ENCODE peak calls at places on chromosomes 7 and 10, in nine cellular contexts. P, D, J, N, Z, R, U, I and W are unnamed samples.

GRCh38 chr7:31785081-31785480 is 98.1 kb downstream of the PPP1R17 start:
- DNase-seq in N (no peak), R (no peak), I (no peak), J (no peak), D (no peak), P (no peak), Z (no peak), U (no peak), W (no peak)

GRCh38 chr7:920351-921070 is 34.0 kb downstream of the ADAP1 start:
- DNase-seq in D (no peak), I (peak), U (no peak), P (no peak), J (no peak), N (peak), R (no peak), Z (no peak), W (no peak)

GRCh38 chr7:2959343-2959680 is 84.4 kb downstream of the CARD11 start:
- DNase-seq in Z (no peak), N (no peak), J (no peak), U (no peak), I (no peak), P (no peak), D (no peak), R (no peak), W (no peak)

GRCh38 chr10:851891-852290 is 79.6 kb downstream of the LARP4B start:
- DNase-seq in U (no peak), Z (no peak), N (no peak), P (peak), D (no peak), R (no peak), I (no peak), J (no peak), W (no peak)

GRCh38 chr10:98425511-98426352 is 10.8 kb upstream of the PYROXD2 start:
- DNase-seq in Z (no peak), R (peak), I (no peak), U (peak), D (peak), J (peak), N (peak), P (peak), W (peak)

GRCh38 chr7:101595246-101595645 is 33.9 kb downstream of the MYL10 start:
- DNase-seq in U (no peak), R (no peak), I (no peak), J (no peak), P (no peak), N (no peak), D (no peak), Z (no peak), W (no peak)

GRCh38 chr10:26334932-26335573 is 103.1 kb upstream of the APBB1IP start:
- DNase-seq in D (peak), N (peak), Z (no peak), R (peak), I (no peak), U (peak), P (peak), J (peak), W (peak)

GRCh38 chr10:102394079-102394800 is 1.3 kb upstream of the NFKB2 start:
- DNase-seq in R (peak), J (peak), D (peak), N (peak), P (peak), Z (peak), U (peak), I (peak), W (peak)

GRCh38 chr7:105580022-105580740 is 1.1 kb downstream of the EFCAB10 start:
- DNase-seq in U (no peak), Z (no peak), N (no peak), D (peak), R (no peak), J (no peak), P (no peak), I (no peak), W (no peak)

GRCh38 chr10:132331259-132331955 is 586 bp upstream of the LRRC27 start:
- DNase-seq in J (no peak), R (no peak), N (peak), P (no peak), Z (no peak), D (no peak), I (no peak), U (no peak), W (peak)

GRCh38 chr7:68671046-68671445 is 927.2 kb upstream of the AUTS2 start:
- DNase-seq in D (no peak), N (no peak), I (no peak), Z (no peak), U (no peak), R (no peak), P (no peak), J (no peak), W (no peak)

GRCh38 chr7:121279822-121280221 is 49.0 kb upstream of the WNT16 start:
- DNase-seq in P (no peak), I (no peak), R (no peak), U (no peak), D (no peak), J (no peak), Z (no peak), N (no peak), W (no peak)

GRCh38 chr7:117871778-117872538 is 1.3 kb downstream of the CTTNBP2 start:
- DNase-seq in N (peak), D (no peak), I (no peak), Z (no peak), P (no peak), R (no peak), J (no peak), U (peak), W (no peak)

GRCh38 chr7:21566094-21566493 is 23.3 kb downstream of the DNAH11 start:
- DNase-seq in U (no peak), I (no peak), J (no peak), D (no peak), P (no peak), R (no peak), N (no peak), Z (no peak), W (no peak)

GRCh38 chr7:87220026-87220733 is 648 bp upstream of the TMEM243 start:
- DNase-seq in I (peak), D (peak), U (peak), R (peak), J (peak), P (peak), N (peak), Z (peak), W (peak)

GRCh38 chr10:68560201-68560915 is at the start of gene TET1:
- DNase-seq in N (peak), J (peak), D (peak), Z (no peak), U (peak), P (peak), R (peak), I (peak), W (peak)

GRCh38 chr7:144830024-144830785 is 5.6 kb downstream of the TPK1 start:
- DNase-seq in J (no peak), P (no peak), I (no peak), Z (no peak), U (peak), N (no peak), D (no peak), R (no peak), W (peak)

GRCh38 chr7:28358423-28358868 is 53.9 kb upstream of the CREB5 start:
- DNase-seq in P (peak), Z (no peak), I (no peak), N (no peak), D (peak), J (peak), U (no peak), R (no peak), W (peak)

GRCh38 chr7:130381468-130382312 is 1.4 kb downstream of the CPA1 start:
- DNase-seq in I (no peak), R (no peak), N (no peak), Z (no peak), U (no peak), J (no peak), P (no peak), D (no peak), W (no peak)

GRCh38 chr7:8594115-8594514 is 160.7 kb downstream of the NXPH1 start:
- DNase-seq in Z (no peak), I (no peak), D (no peak), R (no peak), U (no peak), J (no peak), P (peak), N (no peak), W (no peak)

GRCh38 chr10:3043512-3044368 is 23.6 kb upstream of the PFKP start:
- DNase-seq in N (peak), J (peak), Z (no peak), R (peak), D (peak), I (peak), U (peak), P (peak), W (peak)

GRCh38 chr10:23081891-23082290 is 13.5 kb upstream of the MSRB2 start:
- DNase-seq in I (no peak), P (peak), Z (no peak), R (no peak), J (no peak), N (no peak), D (peak), U (no peak), W (peak)

GRCh38 chr10:93383562-93383981 is 98.6 kb downstream of the MYOF start:
- DNase-seq in P (no peak), Z (no peak), I (no peak), N (no peak), D (no peak), R (no peak), J (peak), U (no peak), W (peak)

GRCh38 chr7:150359007-150359917 is 9.4 kb upstream of the REPIN1 start:
- DNase-seq in J (no peak), I (no peak), U (no peak), D (no peak), P (no peak), Z (no peak), R (no peak), N (no peak), W (no peak)

GRCh38 chr7:49775065-49775948 is 1.9 kb downstream of the VWC2 start:
- DNase-seq in J (no peak), I (peak), Z (no peak), U (peak), P (no peak), R (no peak), D (no peak), N (no peak), W (no peak)

GRCh38 chr7:138460176-138460648 is at the start of gene TRIM24:
- DNase-seq in U (no peak), P (no peak), D (no peak), J (no peak), N (peak), I (peak), Z (peak), R (no peak), W (no peak)

GRCh38 chr10:9012312-9012711 is 957.8 kb downstream of the GATA3 start:
- DNase-seq in P (no peak), R (no peak), D (no peak), N (no peak), J (peak), I (no peak), Z (no peak), U (no peak), W (peak)

GRCh38 chr10:127400216-127400615 is 148.9 kb upstream of the NPS start:
- DNase-seq in P (no peak), D (no peak), U (no peak), J (no peak), Z (no peak), R (no peak), N (no peak), I (no peak), W (no peak)

GRCh38 chr10:47207280-47207613 is 92.8 kb upstream of the GDF10 start:
- DNase-seq in J (no peak), U (peak), Z (no peak), I (no peak), N (no peak), P (no peak), D (no peak), R (peak), W (no peak)

GRCh38 chr7:108403597-108404217 is 52.5 kb downstream of the NRCAM start:
- DNase-seq in J (no peak), U (no peak), I (no peak), Z (no peak), N (no peak), P (no peak), D (no peak), R (no peak), W (no peak)

GRCh38 chr10:73413108-73413527 is 740 bp downstream of the ANXA7 start:
- DNase-seq in I (no peak), P (peak), D (peak), Z (peak), U (peak), J (no peak), N (no peak), R (no peak), W (no peak)

GRCh38 chr7:127683776-127684681 is 32.0 kb downstream of the SND1 start:
- DNase-seq in U (no peak), I (no peak), Z (no peak), R (no peak), N (no peak), D (no peak), J (no peak), P (peak), W (peak)
- H3K4me3 ChIP-seq in U (no peak), I (no peak), Z (no peak), R (no peak), N (no peak), D (no peak), J (no peak), P (no peak), W (no peak)

DNA sequence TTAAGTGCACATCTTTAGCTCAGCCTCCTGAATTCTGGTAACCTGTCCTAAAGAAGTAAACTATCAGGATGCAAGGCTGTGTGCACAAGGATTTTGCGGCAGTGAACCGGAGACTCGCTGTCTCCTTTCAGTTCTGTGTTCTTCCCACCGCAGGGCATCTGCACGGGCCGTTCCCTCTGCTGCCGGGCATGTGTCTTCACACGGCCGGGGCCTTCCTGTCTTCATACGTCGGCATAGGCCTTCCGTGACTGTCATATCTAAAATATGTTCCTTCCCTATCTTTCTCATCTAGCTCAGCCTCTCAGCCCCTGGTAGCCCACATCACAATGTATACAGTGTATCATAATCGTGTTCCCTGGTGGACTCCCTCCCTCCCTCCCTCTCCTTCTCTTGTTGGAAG is 16.4 kb downstream of the PALD1 start:
- DNase-seq in Z (no peak), I (no peak), P (peak), D (no peak), R (no peak), N (no peak), J (no peak), U (no peak), W (no peak)
- H3K4me3 ChIP-seq in Z (no peak), I (no peak), P (peak), D (no peak), R (peak), N (peak), J (no peak), U (no peak), W (no peak)

GRCh38 chr7:43876266-43876665 is 6.9 kb upstream of the MRPS24 start:
- DNase-seq in Z (no peak), D (no peak), U (no peak), P (no peak), I (no peak), R (no peak), J (no peak), N (no peak), W (no peak)

GRCh38 chr7:43879477-43879876 is 10.2 kb upstream of the MRPS24 start:
- DNase-seq in N (no peak), J (peak), U (no peak), D (no peak), R (no peak), I (no peak), P (no peak), Z (no peak), W (peak)

GRCh38 chr7:43878867-43879266 is 9.6 kb upstream of the MRPS24 start:
- DNase-seq in J (no peak), I (no peak), N (no peak), P (no peak), R (no peak), D (no peak), Z (no peak), U (no peak), W (no peak)

GRCh38 chr7:43876976-43877745 is 7.8 kb upstream of the MRPS24 start:
- DNase-seq in P (no peak), I (no peak), U (no peak), R (no peak), N (no peak), Z (no peak), D (no peak), J (no peak), W (no peak)

GRCh38 chr7:43877968-43878864 is 8.9 kb upstream of the MRPS24 start:
- DNase-seq in P (no peak), N (no peak), J (no peak), R (no peak), U (no peak), I (no peak), Z (no peak), D (no peak), W (no peak)
- H3K4me3 ChIP-seq in P (no peak), N (no peak), J (no peak), R (no peak), U (no peak), I (no peak), Z (no peak), D (no peak), W (no peak)

GRCh38 chr10:27482984-27483956 is 20.8 kb upstream of the RAB18 start:
- DNase-seq in I (no peak), J (peak), D (peak), U (peak), N (no peak), R (no peak), P (no peak), Z (no peak), W (peak)

GRCh38 chr10:27490807-27491206 is 13.3 kb upstream of the RAB18 start:
- DNase-seq in I (no peak), U (peak), J (peak), P (no peak), N (no peak), R (no peak), Z (no peak), D (no peak), W (no peak)

GRCh38 chr10:27485368-27485767 is 18.7 kb upstream of the RAB18 start:
- DNase-seq in R (no peak), D (no peak), I (no peak), N (no peak), Z (no peak), U (no peak), P (no peak), J (no peak), W (no peak)

GRCh38 chr10:27481486-27481885 is 22.6 kb upstream of the RAB18 start:
- DNase-seq in I (no peak), R (no peak), P (no peak), N (no peak), U (no peak), J (peak), Z (no peak), D (no peak), W (no peak)

GRCh38 chr10:27485986-27486385 is 18.1 kb upstream of the RAB18 start:
- DNase-seq in J (peak), Z (no peak), P (no peak), I (no peak), N (no peak), D (no peak), U (no peak), R (no peak), W (no peak)
- H3K4me3 ChIP-seq in J (no peak), Z (no peak), P (no peak), I (no peak), N (no peak), D (no peak), U (no peak), R (no peak), W (no peak)